ENCODE peak calls at places on chromosomes 7 and 10, in ten cellular contexts. V is NCI-H526 treated with DMSO at 0.1 percent for 48 hours; A is NCI-H510A; Z is germinal center; K is stimulated activated CD4-positive, alpha-beta T cell treated with anti-CD3 and anti-CD28 coated beads, Interleukin-15, amount 100 ng/mL, for 48 hours; L is SW480; U is mucosa of gallbladder; S is uterus; R is endodermal cell; E is activated CD4-positive, alpha-beta T cell treated with anti-CD3 and anti-CD28 coated beads, Interleukin-2, amount 50 U/mL, for 24 hours. O is an unnamed sample.

GRCh38 chr10:72328045-72328828 is 26.5 kb downstream of the DNAJB12 start:
- DNase-seq in R (peak), K (no peak), A (no peak), Z (no peak), E (no peak), U (peak), L (peak), V (peak), S (peak), O (no peak)

GRCh38 chr7:140390034-140390433 is 8.3 kb downstream of the SLC37A3 start:
- DNase-seq in L (no peak), S (no peak), Z (peak), K (no peak), E (no peak), A (no peak), U (no peak), V (no peak), R (no peak), O (no peak)

GRCh38 chr7:151426486-151426905 is 13.4 kb downstream of the CRYGN start:
- DNase-seq in K (no peak), S (peak), E (no peak), U (peak), A (no peak), R (no peak), Z (no peak), V (no peak), L (peak), O (no peak)

GRCh38 chr10:123379156-123379555 is 225.0 kb downstream of the BUB3 start:
- DNase-seq in R (peak), V (no peak), A (no peak), K (no peak), E (no peak), Z (no peak), S (no peak), U (no peak), L (no peak), O (no peak)

GRCh38 chr7:158946329-158946728 is 90.0 kb downstream of the DYNC2I1 start:
- DNase-seq in A (no peak), Z (no peak), E (no peak), R (no peak), L (no peak), V (no peak), S (no peak), K (no peak), U (no peak), O (no peak)

GRCh38 chr7:36408589-36408988 is 18.9 kb downstream of the ANLN start:
- DNase-seq in U (no peak), R (no peak), V (peak), E (no peak), L (no peak), A (no peak), Z (no peak), S (no peak), K (no peak), O (no peak)

GRCh38 chr7:1058821-1059199 is 14.5 kb downstream of the GPR146 start:
- DNase-seq in S (no peak), V (no peak), E (no peak), L (no peak), K (no peak), Z (no peak), R (no peak), U (no peak), A (no peak), O (no peak)

GRCh38 chr7:2633538-2634264 is 1.9 kb downstream of the TTYH3 start:
- DNase-seq in U (peak), Z (no peak), A (no peak), R (peak), K (peak), V (no peak), S (peak), L (peak), E (no peak), O (peak)

GRCh38 chr7:92766461-92767003 is 69.8 kb downstream of the CDK6 start:
- DNase-seq in V (peak), E (no peak), Z (no peak), L (peak), R (no peak), A (no peak), K (no peak), S (no peak), U (no peak), O (no peak)

GRCh38 chr7:91694221-91694856 is 186.2 kb downstream of the MTERF1 start:
- DNase-seq in A (no peak), S (no peak), Z (no peak), K (no peak), R (no peak), V (no peak), L (no peak), E (no peak), U (no peak), O (no peak)

GRCh38 chr7:299169-299568 is 9.2 kb downstream of the FOXL3 start:
- DNase-seq in U (no peak), R (peak), K (no peak), E (no peak), V (no peak), L (no peak), S (no peak), A (no peak), Z (no peak), O (no peak)

GRCh38 chr7:40824461-40824860 is 689.7 kb downstream of the SUGCT start:
- DNase-seq in Z (no peak), S (no peak), E (no peak), U (no peak), V (no peak), R (no peak), K (no peak), L (no peak), A (no peak), O (no peak)

GRCh38 chr7:46625032-46625431 is 704.0 kb upstream of the IGFBP3 start:
- DNase-seq in A (no peak), V (no peak), L (no peak), S (no peak), K (no peak), R (peak), E (no peak), Z (no peak), U (no peak), O (no peak)

GRCh38 chr7:30348083-30348560 is 63.7 kb downstream of the ZNRF2 start:
- DNase-seq in K (peak), U (peak), R (peak), V (no peak), E (no peak), Z (no peak), L (peak), S (no peak), A (no peak), O (peak)

GRCh38 chr10:89374716-89375115 is 3.1 kb upstream of the IFIT1B start:
- DNase-seq in E (no peak), K (no peak), V (no peak), S (no peak), R (no peak), U (no peak), L (no peak), Z (no peak), A (no peak), O (no peak)

GRCh38 chr7:6106140-6106904 is 75.1 kb downstream of the ANKRD61 start:
- DNase-seq in R (no peak), Z (no peak), S (no peak), E (no peak), K (peak), U (no peak), V (peak), L (peak), A (no peak), O (no peak)

GRCh38 chr10:128470302-128470962 is 344.2 kb upstream of the MKI67 start:
- DNase-seq in S (no peak), L (no peak), Z (no peak), R (no peak), K (no peak), A (no peak), U (no peak), V (no peak), E (no peak), O (no peak)

GRCh38 chr7:159141660-159142059 is 3.0 kb downstream of the VIPR2 start:
- DNase-seq in K (no peak), S (no peak), V (no peak), L (no peak), A (no peak), R (peak), Z (no peak), E (no peak), U (no peak), O (no peak)

GRCh38 chr10:71882813-71883746 is 32.0 kb upstream of the PSAP start:
- DNase-seq in E (no peak), S (no peak), K (no peak), U (no peak), Z (no peak), L (no peak), A (no peak), V (no peak), R (no peak), O (no peak)

GRCh38 chr10:108307925-108308312 is 1143.4 kb upstream of the SORCS1 start:
- DNase-seq in S (no peak), Z (no peak), A (no peak), R (no peak), K (no peak), V (no peak), E (no peak), U (no peak), L (no peak), O (no peak)

GRCh38 chr10:49609283-49610014 is 661 bp upstream of the SLC18A3 start:
- DNase-seq in A (no peak), V (peak), E (no peak), R (peak), Z (no peak), U (no peak), S (no peak), K (no peak), L (no peak), O (no peak)

GRCh38 chr10:96720422-96721206 is at the start of gene PIK3AP1:
- DNase-seq in E (peak), V (peak), U (peak), K (peak), S (no peak), R (peak), Z (peak), A (peak), L (peak), O (peak)

GRCh38 chr7:149220534-149220933 is 18.9 kb upstream of the ZNF212 start:
- DNase-seq in E (no peak), K (no peak), S (no peak), U (no peak), Z (no peak), V (no peak), A (no peak), L (no peak), R (no peak), O (no peak)

GRCh38 chr10:71085689-71086438 is 126.5 kb upstream of the UNC5B start:
- DNase-seq in K (no peak), V (no peak), Z (no peak), U (peak), L (no peak), A (no peak), E (no peak), R (peak), S (no peak), O (no peak)

GRCh38 chr10:78332013-78332412 is 298.4 kb downstream of the RPS24 start:
- DNase-seq in L (no peak), U (peak), S (peak), R (no peak), K (no peak), E (no peak), Z (no peak), V (no peak), A (no peak), O (no peak)

GRCh38 chr10:69838418-69838817 is 36.7 kb downstream of the COL13A1 start:
- DNase-seq in Z (no peak), U (no peak), K (no peak), S (no peak), V (no peak), E (no peak), R (no peak), A (no peak), L (no peak), O (no peak)

GRCh38 chr10:18608581-18608980 is 42.8 kb downstream of the NSUN6 start:
- DNase-seq in U (no peak), Z (no peak), V (no peak), R (no peak), L (no peak), K (no peak), E (no peak), S (no peak), A (no peak), O (no peak)

GRCh38 chr10:11204355-11204879 is 186.7 kb downstream of the CELF2 start:
- DNase-seq in R (no peak), K (no peak), Z (no peak), S (no peak), U (no peak), E (no peak), V (no peak), A (no peak), L (no peak), O (no peak)

O was measured in stimulated activated CD8-positive, alpha-beta memory T cell treated with anti-CD3 and anti-CD28 coated beads, Interleukin-15, amount 100 ng/mL, for 48 hours.